ENCODE peak calls at places on chromosomes 13 and 19, in five cellular contexts. One of them, this sample, is unnamed.

GRCh38 chr13:65497265-65497664 is 1732.9 kb downstream of the PCDH9 start:
- DNase-seq in COR-L47: no peak
- DNase-seq in thoracic aorta: no peak
- DNase-seq in GDM1: no peak
- DNase-seq in H54: peak; percentile 0
- DNase-seq in this sample: no peak

GRCh38 chr13:91313103-91313502 is 34.4 kb upstream of the MIR17HG start:
- DNase-seq in COR-L47: peak; percentile 58
- DNase-seq in thoracic aorta: no peak
- DNase-seq in GDM1: peak; percentile 69
- DNase-seq in H54: no peak
- DNase-seq in this sample: peak; percentile 51

GRCh38 chr19:50793558-50794065 is 3.4 kb downstream of the ACP4 start:
- DNase-seq in COR-L47: no peak
- DNase-seq in thoracic aorta: no peak
- DNase-seq in GDM1: no peak
- DNase-seq in H54: no peak
- DNase-seq in this sample: no peak

GRCh38 chr13:45368571-45368970 is 27.6 kb upstream of the TPT1 start:
- DNase-seq in COR-L47: no peak
- DNase-seq in thoracic aorta: no peak
- DNase-seq in GDM1: no peak
- DNase-seq in H54: no peak
- DNase-seq in this sample: no peak

GRCh38 chr19:4199699-4200293 is 17.3 kb downstream of the ANKRD24 start:
- DNase-seq in COR-L47: no peak
- DNase-seq in thoracic aorta: no peak
- DNase-seq in GDM1: no peak
- DNase-seq in H54: no peak
- DNase-seq in this sample: no peak

GRCh38 chr13:30739646-30740642 is 4.6 kb downstream of the ALOX5AP start:
- DNase-seq in COR-L47: no peak
- DNase-seq in thoracic aorta: no peak
- DNase-seq in GDM1: no peak
- DNase-seq in H54: peak; percentile 31
- DNase-seq in this sample: peak; percentile 22

GRCh38 chr13:50757021-50757420 is 86.5 kb downstream of the DLEU7 start:
- DNase-seq in COR-L47: no peak
- DNase-seq in thoracic aorta: no peak
- DNase-seq in GDM1: no peak
- DNase-seq in H54: no peak
- DNase-seq in this sample: no peak

GRCh38 chr13:109416001-109416400 is 370.4 kb downstream of the IRS2 start:
- DNase-seq in COR-L47: no peak
- DNase-seq in thoracic aorta: no peak
- DNase-seq in GDM1: no peak
- DNase-seq in H54: no peak
- DNase-seq in this sample: no peak

GRCh38 chr19:13091400-13092161 is 11.1 kb downstream of the LYL1 start:
- DNase-seq in COR-L47: peak; percentile 37
- DNase-seq in thoracic aorta: peak; percentile 73
- DNase-seq in GDM1: no peak
- DNase-seq in H54: no peak
- DNase-seq in this sample: no peak

GRCh38 chr13:31945202-31945978 is 86.2 kb upstream of the FRY start:
- DNase-seq in COR-L47: peak; percentile 81
- DNase-seq in thoracic aorta: no peak
- DNase-seq in GDM1: peak; percentile 56
- DNase-seq in H54: no peak
- DNase-seq in this sample: no peak

GRCh38 chr13:110471833-110472162 is 89.7 kb downstream of the RAB20 start:
- DNase-seq in COR-L47: no peak
- DNase-seq in thoracic aorta: no peak
- DNase-seq in GDM1: peak; percentile 39
- DNase-seq in H54: no peak
- DNase-seq in this sample: no peak

GRCh38 chr19:13031917-13032623 is 36.8 kb downstream of the NFIX start:
- DNase-seq in COR-L47: peak; percentile 8
- DNase-seq in thoracic aorta: no peak
- DNase-seq in GDM1: no peak
- DNase-seq in H54: no peak
- DNase-seq in this sample: no peak

GRCh38 chr19:36605101-36605838 is at the start of gene ZNF382:
- DNase-seq in COR-L47: peak; percentile 54
- DNase-seq in thoracic aorta: peak; percentile 2
- DNase-seq in GDM1: peak; percentile 48
- DNase-seq in H54: no peak
- DNase-seq in this sample: peak; percentile 89

GRCh38 chr19:10214784-10215183 is 16.3 kb downstream of the S1PR2 start:
- DNase-seq in COR-L47: no peak
- DNase-seq in thoracic aorta: no peak
- DNase-seq in GDM1: no peak
- DNase-seq in H54: no peak
- DNase-seq in this sample: no peak

This sample was measured in naive thymus-derived CD4-positive, alpha-beta T cell.